ENCODE peak calls at places on chromosomes 5 and 9, in four cellular contexts. X, O, Z and R are unnamed samples.
A peak's percentile ranks its signal among the peaks of the same experiment; 100 is the strongest.

GRCh38 chr9:37325778-37326177 is 96.7 kb upstream of the GRHPR start:
- DNase-seq in Z (no peak), O (no peak), X (no peak), R (no peak)

GRCh38 chr9:79195904-79196303 is 375.9 kb upstream of the TLE4 start:
- DNase-seq in X (no peak), O (no peak), Z (no peak), R (no peak)

GRCh38 chr5:57676228-57677098 is 193.9 kb upstream of the ACTBL2 start:
- DNase-seq in X (no peak), O (no peak), Z (no peak), R (no peak)

GRCh38 chr9:85599540-85600140 is 142.1 kb downstream of the AGTPBP1 start:
- DNase-seq in X (no peak), Z (no peak), O (no peak), R (no peak)

GRCh38 chr5:40578501-40579451 is 100.9 kb upstream of the PTGER4 start:
- DNase-seq in Z (no peak), X (no peak), O (no peak), R (no peak)

GRCh38 chr9:87497604-87498045 is at the start of gene DAPK1:
- DNase-seq in X (peak; percentile 89), O (no peak), Z (peak; percentile 83), R (peak; percentile 82)

GRCh38 chr5:44294492-44294891 is 94.7 kb downstream of the FGF10 start:
- DNase-seq in Z (no peak), O (no peak), X (no peak), R (peak; percentile 53)

GRCh38 chr9:37639109-37639748 is 11.5 kb upstream of the FRMPD1 start:
- DNase-seq in X (no peak), O (no peak), Z (no peak), R (no peak)

GRCh38 chr5:74798977-74799911 is 32.2 kb downstream of the NSA2 start:
- DNase-seq in Z (no peak), X (no peak), O (no peak), R (no peak)

GRCh38 chr5:132180134-132180745 is 47.4 kb downstream of the P4HA2 start:
- DNase-seq in Z (peak; percentile 69), O (no peak), X (peak; percentile 29), R (no peak)

GRCh38 chr9:125428060-125428481 is 166.4 kb downstream of the GAPVD1 start:
- DNase-seq in X (peak; percentile 51), O (no peak), Z (peak; percentile 31), R (no peak)

GRCh38 chr9:94806307-94806893 is 79.9 kb downstream of the AOPEP start:
- DNase-seq in O (no peak), Z (peak; percentile 71), X (no peak), R (no peak)

GRCh38 chr9:97564291-97565175 is 63.1 kb downstream of the TMOD1 start:
- DNase-seq in X (peak; percentile 86), Z (peak; percentile 21), O (no peak), R (no peak)

GRCh38 chr9:133046900-133047295 is 14.9 kb upstream of the CEL start:
- DNase-seq in O (no peak), Z (no peak), X (no peak), R (no peak)

GRCh38 chr5:83430130-83431010 is 41.2 kb upstream of the VCAN start:
- DNase-seq in O (peak; percentile 39), X (peak; percentile 74), Z (peak; percentile 14), R (peak; percentile 28)

GRCh38 chr9:116461632-116462031 is 225.5 kb upstream of the TRIM32 start:
- DNase-seq in Z (no peak), X (no peak), O (no peak), R (no peak)

GRCh38 chr5:149807614-149808013 is 77.5 kb downstream of the PPARGC1B start:
- DNase-seq in X (no peak), O (no peak), Z (no peak), R (no peak)

GRCh38 chr5:94024625-94025024 is 283.2 kb upstream of the POU5F2 start:
- DNase-seq in X (no peak), O (no peak), Z (no peak), R (no peak)

GRCh38 chr9:14309403-14309802 is 4.5 kb downstream of the NFIB start:
- DNase-seq in Z (no peak), X (peak; percentile 25), O (no peak), R (no peak)

GRCh38 chr9:36276840-36277239 is 18.6 kb upstream of the GNE start:
- DNase-seq in O (no peak), X (no peak), Z (peak; percentile 21), R (no peak)

GRCh38 chr9:97853844-97854695 is 1.0 kb downstream of the FOXE1 start:
- DNase-seq in X (no peak), Z (peak; percentile 41), O (peak; percentile 60), R (no peak)

GRCh38 chr9:71806916-71807315 is 38.6 kb upstream of the CEMIP2 start:
- DNase-seq in O (peak; percentile 66), X (peak; percentile 63), Z (peak; percentile 59), R (peak; percentile 21)

GRCh38 chr5:122076023-122076422 is 2.0 kb downstream of the LOX start:
- DNase-seq in O (no peak), X (no peak), Z (no peak), R (no peak)

DNA sequence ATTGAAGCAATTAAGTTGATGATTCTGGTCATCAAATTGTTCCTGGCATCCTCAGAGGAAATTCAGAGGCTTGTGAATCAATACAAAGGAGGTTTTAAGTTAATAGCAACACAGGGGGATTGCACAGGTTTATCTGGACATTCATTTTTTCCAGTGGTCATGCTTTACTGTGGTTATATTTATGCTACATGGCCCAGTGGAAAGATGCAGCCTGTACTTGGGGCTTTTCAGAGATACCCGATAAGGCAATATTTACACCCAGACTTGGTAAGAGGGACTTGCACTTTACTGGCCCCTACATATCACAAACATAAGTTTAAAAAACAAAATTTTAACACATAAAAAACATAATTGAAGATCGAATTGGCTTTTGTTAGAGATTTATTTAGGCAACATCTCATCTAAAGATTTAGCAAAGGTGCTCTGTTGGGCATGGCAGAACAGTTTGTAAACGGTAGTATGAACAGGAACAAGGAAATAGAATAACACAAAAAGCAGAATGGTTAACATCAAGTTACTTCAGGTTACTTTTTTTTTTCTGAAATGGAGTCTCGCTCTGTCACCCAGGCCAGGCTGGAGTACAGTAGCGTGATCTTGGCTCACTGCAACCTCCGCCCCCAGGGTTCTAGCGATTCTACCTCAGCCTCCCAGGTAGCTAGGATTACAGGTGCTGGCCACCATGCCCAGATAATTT is 49.7 kb upstream of the GLDC start:
- DNase-seq in O (no peak), Z (no peak), X (no peak), R (no peak)
- H3K4me1 ChIP-seq in O (no peaks in the 10 kb centered on the region), Z (no peaks in the 10 kb centered on the region), X (no peaks in the 10 kb centered on the region), R (no peaks in the 10 kb centered on the region)

GRCh38 chr9:121718063-121718462 is 66.6 kb downstream of the DAB2IP start:
- DNase-seq in Z (no peak), X (peak; percentile 89), O (no peak), R (peak; percentile 72)

GRCh38 chr9:121714075-121714705 is 62.8 kb downstream of the DAB2IP start:
- DNase-seq in O (no peak), Z (no peak), X (no peak), R (no peak)

GRCh38 chr9:121718501-121718900 is 67.1 kb downstream of the DAB2IP start:
- DNase-seq in Z (no peak), O (no peak), X (no peak), R (no peak)

GRCh38 chr9:121714873-121715272 is 63.4 kb downstream of the DAB2IP start:
- DNase-seq in X (no peak), Z (no peak), O (no peak), R (no peak)

GRCh38 chr9:121717141-121717749 is 65.8 kb downstream of the DAB2IP start:
- DNase-seq in Z (no peak), O (no peak), X (no peak), R (no peak)
- H3K4me1 ChIP-seq in Z (peaks cover 18% of the 10 kb centered on the region), O (no peaks in the 10 kb centered on the region), X (peaks cover 16% of the 10 kb centered on the region), R (peaks cover 42% of the 10 kb centered on the region)

GRCh38 chr5:151155777-151156731 is 1.5 kb downstream of the ANXA6 start:
- DNase-seq in X (peak; percentile 65), Z (no peak), O (no peak), R (peak; percentile 29)
- H3K4me1 ChIP-seq in X (no peaks in the 10 kb centered on the region), Z (peaks cover 17% of the 10 kb centered on the region), O (peaks cover 73% of the 10 kb centered on the region), R (peaks cover 18% of the 10 kb centered on the region)

DNA sequence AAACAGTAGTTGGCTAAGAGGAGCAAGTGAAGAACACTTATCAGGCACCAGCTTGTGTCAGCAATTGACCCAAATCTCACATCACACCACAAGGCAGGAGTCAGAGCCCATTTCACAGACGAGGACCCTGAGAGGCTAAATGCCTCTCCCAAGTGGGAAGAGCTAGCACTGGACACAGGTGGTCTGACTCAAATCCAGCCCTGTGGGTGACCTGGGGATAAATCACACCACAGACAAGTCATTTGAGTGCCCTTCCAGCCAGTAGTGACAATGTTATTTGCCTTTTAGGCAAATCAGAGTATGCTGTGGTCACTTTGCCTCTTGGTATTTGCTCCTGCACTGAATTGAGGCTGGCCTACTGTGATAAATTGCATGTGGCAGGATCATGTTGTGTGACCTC is 138.7 kb downstream of the SYK start:
- DNase-seq in Z (no peak), O (no peak), X (no peak), R (no peak)
- H3K4me1 ChIP-seq in Z (peaks cover 4% of the 10 kb centered on the region), O (no peaks in the 10 kb centered on the region), X (no peaks in the 10 kb centered on the region), R (no peaks in the 10 kb centered on the region)

GRCh38 chr5:170252109-170252508 is 19.3 kb downstream of the C5orf58 start:
- DNase-seq in Z (no peak), X (no peak), O (no peak), R (no peak)

GRCh38 chr5:170262061-170262764 is 29.4 kb downstream of the C5orf58 start:
- DNase-seq in O (peak; percentile 86), Z (no peak), X (no peak), R (no peak)

GRCh38 chr5:170252710-170253350 is 20.0 kb downstream of the C5orf58 start:
- DNase-seq in X (no peak), Z (no peak), O (no peak), R (no peak)

GRCh38 chr5:170254056-170254455 is 21.3 kb downstream of the C5orf58 start:
- DNase-seq in X (no peak), Z (no peak), O (peak; percentile 80), R (no peak)

DNA sequence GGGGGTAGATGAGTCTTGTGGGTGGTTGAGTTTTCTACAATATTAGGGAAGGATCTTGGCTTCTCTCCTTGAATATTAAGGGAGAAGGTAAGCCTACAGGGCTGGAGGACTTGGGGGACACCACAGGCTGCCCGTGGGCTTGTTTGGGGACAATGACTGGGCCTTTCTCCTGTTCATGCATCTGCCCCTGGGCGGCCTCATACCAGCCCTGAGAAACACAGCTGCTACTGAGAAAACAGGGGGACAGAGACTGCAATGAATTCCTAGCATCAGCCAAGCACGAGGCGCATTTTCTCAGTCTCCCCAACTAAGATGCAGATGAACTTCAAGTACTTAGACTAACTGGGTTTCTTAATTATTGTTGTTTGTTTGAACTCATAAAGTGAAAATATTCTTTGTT is 24.6 kb downstream of the C5orf58 start:
- DNase-seq in Z (no peak), O (no peak), X (no peak), R (no peak)
- H3K4me1 ChIP-seq in Z (no peaks in the 10 kb centered on the region), O (peaks cover 58% of the 10 kb centered on the region), X (no peaks in the 10 kb centered on the region), R (no peaks in the 10 kb centered on the region)

GRCh38 chr5:124655943-124656459 is 90.4 kb downstream of the ZNF608 start:
- DNase-seq in O (no peak), Z (peak; percentile 62), X (peak; percentile 40), R (no peak)
- H3K4me1 ChIP-seq in O (peaks cover 9% of the 10 kb centered on the region), Z (peaks cover 73% of the 10 kb centered on the region), X (peaks cover 65% of the 10 kb centered on the region), R (peaks cover 10% of the 10 kb centered on the region)